ENCODE peak calls at places on chromosomes 5 and 9, in five cellular contexts. I is HTR-8/SVneo, G is AG08396, A is amniotic stem cell, F is choroid plexus epithelial cell. Q is an unnamed sample.

GRCh38 chr5:136123236-136123768 is 9.3 kb upstream of the SMAD5 start:
- DNase-seq in G (no peak), F (no peak), A (no peak), I (no peak), Q (no peak)

GRCh38 chr5:151155777-151156731 is 1.5 kb downstream of the ANXA6 start:
- DNase-seq in G (peak; percentile 79), A (peak; percentile 13), I (peak; percentile 54), F (peak; percentile 64), Q (no peak)

GRCh38 chr5:149517461-149518122 is 33.6 kb downstream of the CSNK1A1 start:
- DNase-seq in I (no peak), F (no peak), G (no peak), A (no peak), Q (no peak)

GRCh38 chr9:84851935-84852585 is 182.5 kb downstream of the NTRK2 start:
- DNase-seq in A (no peak), G (peak; percentile 8), I (peak; percentile 37), F (peak; percentile 40), Q (no peak)

GRCh38 chr9:113409883-113410206 is 630 bp downstream of the POLE3 start:
- DNase-seq in A (peak; percentile 54), I (no peak), F (no peak), G (no peak), Q (no peak)

GRCh38 chr5:154230526-154230925 is 40.0 kb downstream of the GALNT10 start:
- DNase-seq in I (no peak), F (no peak), G (no peak), A (no peak), Q (no peak)

GRCh38 chr5:159071382-159071781 is 28.3 kb downstream of the EBF1 start:
- DNase-seq in G (no peak), A (no peak), F (no peak), I (no peak), Q (no peak)

GRCh38 chr9:113222482-113222841 is 1.1 kb downstream of the SLC31A1 start:
- DNase-seq in A (no peak), G (peak; percentile 5), I (no peak), F (peak; percentile 59), Q (no peak)

GRCh38 chr5:87069974-87070608 is 197.6 kb upstream of the RASA1 start:
- DNase-seq in F (peak; percentile 88), I (peak; percentile 23), A (peak; percentile 29), G (peak; percentile 43), Q (no peak)

GRCh38 chr9:99299214-99300102 is 77.4 kb downstream of the SEC61B start:
- DNase-seq in I (peak; percentile 26), A (peak; percentile 67), F (peak; percentile 67), G (peak; percentile 88), Q (no peak)

GRCh38 chr9:970310-971002 is 6.0 kb upstream of the DMRT3 start:
- DNase-seq in I (no peak), G (no peak), F (no peak), A (no peak), Q (no peak)

GRCh38 chr9:126745574-126746411 is 59.0 kb upstream of the ZBTB43 start:
- DNase-seq in F (no peak), I (no peak), G (no peak), A (no peak), Q (no peak)

GRCh38 chr5:170590537-170590936 is 86.7 kb downstream of the KCNIP1 start:
- DNase-seq in F (no peak), I (no peak), G (no peak), A (no peak), Q (no peak)

GRCh38 chr5:80568251-80568650 is 1.8 kb downstream of the ANKRD34B start:
- DNase-seq in F (no peak), I (no peak), A (no peak), G (no peak), Q (no peak)

GRCh38 chr9:6272229-6272597 is 56.0 kb upstream of the TPD52L3 start:
- DNase-seq in I (no peak), F (peak; percentile 95), G (peak; percentile 70), A (no peak), Q (no peak)

GRCh38 chr5:172010278-172010677 is 3.8 kb upstream of the FBXW11 start:
- DNase-seq in A (no peak), F (peak; percentile 68), G (no peak), I (no peak), Q (no peak)

GRCh38 chr5:166883016-166883415 is 1408.4 kb upstream of the WWC1 start:
- DNase-seq in F (no peak), A (no peak), G (no peak), I (peak; percentile 48), Q (no peak)

GRCh38 chr9:130556396-130557076 is 22.8 kb upstream of the FUBP3 start:
- DNase-seq in G (no peak), I (no peak), A (no peak), F (no peak), Q (no peak)

GRCh38 chr9:109064963-109065701 is 51.8 kb upstream of the CTNNAL1 start:
- DNase-seq in F (peak; percentile 33), A (no peak), G (no peak), I (peak; percentile 14), Q (no peak)

GRCh38 chr5:121975294-121975693 is 13.5 kb downstream of the SRFBP1 start:
- DNase-seq in F (no peak), G (no peak), I (no peak), A (no peak), Q (no peak)

GRCh38 chr5:143023447-143024096 is 253.4 kb downstream of the ARHGAP26 start:
- DNase-seq in A (no peak), G (peak; percentile 44), F (peak; percentile 48), I (no peak), Q (no peak)

GRCh38 chr9:134551657-134552348 is 89.8 kb upstream of the COL5A1 start:
- DNase-seq in A (peak; percentile 60), I (peak; percentile 81), F (peak; percentile 89), G (peak; percentile 90), Q (no peak)

GRCh38 chr5:116382025-116382873 is 192.4 kb downstream of the SEMA6A start:
- DNase-seq in G (no peak), A (no peak), I (no peak), F (no peak), Q (no peak)

GRCh38 chr5:61563401-61563800 is 231.3 kb downstream of the ZSWIM6 start:
- DNase-seq in A (no peak), F (peak; percentile 8), G (no peak), I (no peak), Q (no peak)